ENCODE peak calls at places on chromosome 19, in eight cellular contexts. I is CD8-positive, alpha-beta T cell; G is brain microvascular endothelial cell; A is AG09319; Z is neural crest cell; H is glutamatergic neuron; C is OCI-LY7; M is foreskin fibroblast. R is an unnamed sample.

GRCh38 chr19:3094638-3095374 is 644 bp downstream of the GNA11 start:
- DNase-seq in I (no peak), G (no peak), A (no peak), Z (no peak), H (no peak), C (peak), M (peak), R (peak)

GRCh38 chr19:55464669-55465068 is at the start of gene C19orf85:
- DNase-seq in I (no peak), G (no peak), A (no peak), Z (no peak), H (no peak), C (no peak), M (no peak), R (no peak)

GRCh38 chr19:7442423-7442822 is 46.4 kb downstream of the PEX11G start:
- DNase-seq in I (no peak), G (peak), A (no peak), Z (no peak), H (no peak), C (no peak), M (no peak), R (no peak)

GRCh38 chr19:2478756-2479555 is 3.0 kb downstream of the GADD45B start:
- DNase-seq in I (peak), G (peak), A (no peak), Z (no peak), H (no peak), C (peak), M (peak), R (peak)

GRCh38 chr19:3494051-3494450 is 6.4 kb downstream of the DOHH start:
- DNase-seq in I (no peak), G (no peak), A (no peak), Z (no peak), H (peak), C (peak), M (peak), R (no peak)

GRCh38 chr19:12930002-12930645 is 3.4 kb downstream of the FARSA start:
- DNase-seq in I (no peak), G (no peak), A (no peak), Z (no peak), H (no peak), C (no peak), M (no peak), R (no peak)

GRCh38 chr19:33705860-33706259 is 84.1 kb downstream of the CHST8 start:
- DNase-seq in I (no peak), G (no peak), A (no peak), Z (no peak), H (no peak), C (no peak), M (no peak), R (no peak)

GRCh38 chr19:49231804-49232203 is 74.2 kb downstream of the TRPM4 start:
- DNase-seq in I (no peak), G (no peak), A (no peak), Z (no peak), H (no peak), C (no peak), M (no peak), R (no peak)

GRCh38 chr19:34224996-34225658 is 29.2 kb upstream of the GARRE1 start:
- DNase-seq in I (no peak), G (peak), A (no peak), Z (no peak), H (no peak), C (no peak), M (peak), R (no peak)

GRCh38 chr19:2167896-2168618 is 4.3 kb downstream of the DOT1L start:
- DNase-seq in I (no peak), G (no peak), A (no peak), Z (no peak), H (no peak), C (peak), M (peak), R (peak)

DNA sequence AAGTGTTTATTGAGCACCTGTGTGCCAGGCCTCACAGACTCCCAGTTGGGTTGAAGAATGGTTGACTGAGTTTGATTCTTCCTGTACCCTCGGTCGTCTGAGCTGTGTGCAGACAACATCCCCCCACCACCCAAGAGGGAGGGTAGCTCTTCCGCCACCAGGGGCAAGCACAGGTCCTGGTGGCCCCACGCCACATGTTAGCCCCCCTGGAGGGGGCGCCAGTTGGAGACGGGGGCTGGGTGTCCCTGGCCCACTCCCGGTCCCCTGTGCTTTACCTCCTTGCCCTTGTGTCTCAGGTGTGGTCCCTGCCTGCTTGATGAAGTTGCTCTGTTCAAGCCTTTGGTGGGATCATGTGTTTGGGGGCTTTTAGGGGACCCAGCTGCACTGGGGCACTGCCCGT is 27.2 kb downstream of the COLGALT1 start:
- DNase-seq in I (no peak), G (no peak), A (no peak), Z (no peak), H (no peak), C (no peak), M (no peak), R (no peak)
- TF ChIP-seq CTCF in I (no peak), G (no peak), A (no peak), Z (no peak), H (no peak), C (peak), M (no peak), R (no peak)

DNA sequence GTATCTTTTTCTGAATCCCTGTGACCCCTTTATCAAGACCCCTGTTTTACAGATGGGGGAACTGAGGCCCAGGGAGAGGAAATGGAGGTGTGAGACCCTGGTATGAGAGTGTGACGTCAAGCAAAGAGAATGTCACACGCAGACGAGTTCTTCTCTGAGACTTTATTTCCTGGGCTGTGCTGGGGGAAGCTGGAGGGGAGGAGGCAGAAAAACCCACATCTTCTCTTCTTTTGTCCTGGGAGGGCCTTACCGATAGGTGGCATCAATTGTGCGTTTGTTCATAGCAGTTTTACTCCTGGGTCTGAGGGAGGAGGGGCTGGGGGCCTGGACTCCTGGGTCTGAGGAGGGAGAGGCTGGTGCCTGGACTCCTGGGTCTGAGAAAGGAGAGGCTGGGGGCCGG is 4.9 kb upstream of the KLK15 start:
- DNase-seq in I (no peak), G (no peak), A (no peak), Z (no peak), H (no peak), C (peak), M (peak), R (no peak)
- TF ChIP-seq CTCF in I (no peak), G (no peak), A (no peak), Z (no peak), H (no peak), C (peak), M (no peak), R (peak)

GRCh38 chr19:4589579-4590410 is 30.3 kb upstream of the SEMA6B start:
- DNase-seq in I (no peak), G (no peak), A (no peak), Z (peak), H (peak), C (peak), M (no peak), R (no peak)
- TF ChIP-seq CTCF in I (no peak), G (peak), A (peak), Z (peak), H (peak), C (peak), M (peak), R (peak)

DNA sequence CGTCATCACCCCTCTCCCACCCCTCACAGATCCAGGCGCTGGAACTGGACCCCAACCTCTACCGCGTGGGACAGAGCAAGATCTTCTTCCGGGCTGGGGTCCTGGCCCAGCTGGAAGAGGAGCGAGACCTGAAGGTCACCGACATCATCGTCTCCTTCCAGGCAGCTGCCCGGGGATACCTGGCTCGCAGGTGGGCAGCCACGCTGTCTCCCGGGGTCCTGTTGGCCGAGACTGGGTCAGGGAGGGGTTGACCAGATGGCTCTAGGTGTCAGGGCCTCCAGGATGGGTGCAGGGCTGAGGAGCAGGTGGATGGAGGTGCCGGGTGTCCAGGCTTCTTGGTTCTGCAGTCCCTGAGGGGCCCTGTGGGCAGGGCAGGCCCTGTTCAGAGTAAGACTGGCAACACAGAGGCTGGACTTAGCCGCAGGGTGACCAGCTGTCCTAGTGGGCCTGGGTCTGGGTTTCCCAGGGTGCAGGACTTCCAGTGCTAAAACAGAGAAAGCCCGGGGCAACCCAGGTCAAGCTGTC is 58.1 kb downstream of the MYH14 start:
- DNase-seq in I (no peak), G (no peak), A (no peak), Z (no peak), H (no peak), C (no peak), M (no peak), R (no peak)
- TF ChIP-seq CTCF in I (no peak), G (no peak), A (no peak), Z (no peak), H (no peak), C (no peak), M (no peak), R (no peak)

DNA sequence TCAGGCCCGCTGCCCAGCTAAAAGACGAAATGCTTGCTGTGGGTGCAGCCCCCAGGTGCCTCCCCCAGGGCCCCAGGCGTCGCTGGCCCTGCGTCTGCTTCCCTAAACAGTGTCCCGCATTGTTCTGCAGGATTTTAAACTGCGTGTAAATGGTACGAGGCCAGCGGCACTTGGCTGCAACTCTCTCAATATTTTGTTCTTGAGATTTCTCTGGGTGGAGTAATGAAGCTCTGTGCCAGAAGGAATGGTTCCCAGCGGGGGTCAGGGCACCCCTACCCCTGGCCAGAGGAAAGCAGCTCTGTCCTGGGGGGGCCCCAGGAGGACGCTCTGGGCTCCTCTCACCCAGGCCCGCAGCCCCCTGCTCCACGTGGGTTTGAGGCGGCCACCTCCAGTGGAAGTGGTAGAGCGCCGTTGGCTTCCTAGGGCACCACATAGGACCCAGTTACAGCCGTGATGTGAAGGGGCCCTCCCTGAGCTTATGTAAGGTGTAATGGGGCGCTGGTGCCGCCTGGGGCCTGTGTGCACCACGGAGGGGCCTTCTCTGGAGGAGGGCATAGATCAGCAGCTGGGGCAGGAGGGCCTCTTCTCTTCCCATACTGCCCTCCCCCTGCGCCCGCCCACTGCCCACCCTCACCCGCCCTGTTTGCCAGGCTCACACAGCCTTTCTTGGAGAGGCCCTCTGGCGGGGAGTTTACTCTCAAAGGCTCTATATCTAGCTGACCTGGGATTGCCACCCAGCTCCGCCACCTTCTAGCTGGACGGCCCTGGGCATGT is 19.8 kb downstream of the PAK4 start:
- DNase-seq in I (no peak), G (no peak), A (no peak), Z (no peak), H (no peak), C (no peak), M (peak), R (no peak)
- TF ChIP-seq CTCF in I (no peak), G (peak), A (no peak), Z (no peak), H (no peak), C (no peak), M (no peak), R (no peak)

GRCh38 chr19:10828981-10829821 is 6.8 kb downstream of the TMED1 start:
- DNase-seq in I (no peak), G (no peak), A (no peak), Z (no peak), H (no peak), C (peak), M (no peak), R (no peak)
- TF ChIP-seq CTCF in I (no peak), G (peak), A (no peak), Z (peak), H (no peak), C (peak), M (peak), R (no peak)

GRCh38 chr19:58372311-58373133 is 8.3 kb downstream of the ZNF837 start:
- DNase-seq in I (no peak), G (no peak), A (no peak), Z (no peak), H (no peak), C (peak), M (peak), R (no peak)
- TF ChIP-seq CTCF in I (no peak), G (peak), A (no peak), Z (peak), H (peak), C (peak), M (peak), R (peak)

GRCh38 chr19:29248332-29248844 is 35.4 kb upstream of the UQCRFS1 start:
- DNase-seq in I (no peak), G (no peak), A (no peak), Z (no peak), H (no peak), C (no peak), M (no peak), R (no peak)
- TF ChIP-seq CTCF in I (no peak), G (no peak), A (no peak), Z (no peak), H (no peak), C (no peak), M (no peak), R (no peak)